ENCODE peak calls at places on chromosomes 12 and 14, in six cellular contexts. O, Z, H, U, D and X are unnamed samples.

GRCh38 chr12:64216239-64216638 is 5.9 kb downstream of the KICS2 start:
- DNase-seq in D (no peak), U (no peak), O (no peak), H (no peak), Z (no peak), X (no peak)

GRCh38 chr14:99909500-99910064 is 116.4 kb downstream of the EML1 start:
- DNase-seq in D (no peak), O (no peak), Z (no peak), H (no peak), U (no peak), X (peak; percentile 14)

GRCh38 chr12:75207338-75208083 is 2.1 kb downstream of the KCNC2 start:
- DNase-seq in H (no peak), D (no peak), O (no peak), Z (no peak), U (no peak), X (no peak)

GRCh38 chr12:5051913-5052312 is 8.2 kb downstream of the KCNA5 start:
- DNase-seq in O (no peak), U (no peak), H (no peak), D (no peak), Z (no peak), X (no peak)

GRCh38 chr12:51270067-51270846 is at the start of gene SMAGP:
- DNase-seq in D (peak; percentile 75), Z (peak; percentile 86), U (peak; percentile 48), H (peak; percentile 61), O (peak; percentile 83), X (peak; percentile 52)

GRCh38 chr12:7322599-7322998 is 18.7 kb downstream of the ACSM4 start:
- DNase-seq in O (no peak), D (no peak), Z (no peak), H (no peak), U (no peak), X (no peak)

GRCh38 chr12:113134521-113134951 is 1.0 kb downstream of the RASAL1 start:
- DNase-seq in H (no peak), O (no peak), U (no peak), D (no peak), Z (no peak), X (no peak)

GRCh38 chr12:50764861-50765324 is 992 bp downstream of the ATF1 start:
- DNase-seq in Z (peak; percentile 24), U (peak; percentile 55), O (no peak), H (peak; percentile 58), D (no peak), X (peak; percentile 40)

GRCh38 chr14:82855912-82856381 is 1322.3 kb upstream of the SEL1L start:
- DNase-seq in D (peak; percentile 15), H (no peak), Z (no peak), U (no peak), O (no peak), X (no peak)

GRCh38 chr12:1318327-1319031 is 275.9 kb downstream of the FBXL14 start:
- DNase-seq in O (no peak), H (no peak), D (peak; percentile 56), Z (peak; percentile 51), U (peak; percentile 38), X (peak; percentile 29)

GRCh38 chr12:98653866-98654493 is 8.9 kb downstream of the APAF1 start:
- DNase-seq in O (peak; percentile 23), H (peak; percentile 33), D (no peak), Z (no peak), U (no peak), X (no peak)

GRCh38 chr14:47365248-47365647 is 310.2 kb downstream of the MDGA2 start:
- DNase-seq in D (no peak), Z (no peak), U (peak; percentile 20), H (no peak), O (no peak), X (no peak)

GRCh38 chr12:104704224-104704623 is 247.5 kb downstream of the CHST11 start:
- DNase-seq in Z (no peak), D (no peak), O (no peak), H (no peak), U (no peak), X (no peak)

GRCh38 chr12:46921754-46922113 is 95.9 kb upstream of the SLC38A4 start:
- DNase-seq in U (no peak), O (no peak), Z (no peak), D (no peak), H (no peak), X (no peak)

GRCh38 chr14:61837336-61838229 is 75.4 kb downstream of the SNAPC1 start:
- DNase-seq in U (peak; percentile 91), H (peak; percentile 60), D (peak; percentile 82), Z (peak; percentile 82), O (peak; percentile 65), X (peak; percentile 45)

DNA sequence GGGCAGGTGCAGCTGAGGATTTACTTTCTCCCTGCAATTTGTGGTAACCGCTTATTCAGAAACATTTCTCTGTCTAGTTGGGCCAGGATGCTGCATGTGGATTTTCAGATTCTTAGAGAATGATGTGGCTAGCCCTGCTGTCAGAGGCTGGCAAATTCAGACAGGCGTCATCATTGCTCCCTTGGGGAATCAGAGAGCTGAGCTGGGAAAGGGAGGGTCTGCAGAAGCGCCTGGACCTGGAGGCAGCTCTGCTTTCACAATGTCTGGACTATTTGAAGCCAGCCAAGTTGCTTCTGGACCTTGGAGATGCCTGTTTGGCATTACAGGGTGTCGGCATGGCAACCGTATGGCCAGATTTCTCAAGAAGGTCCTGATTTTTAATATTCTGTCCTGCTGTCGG is 3.4 kb downstream of the GALNT16 start:
- DNase-seq in O (no peak), D (no peak), Z (peak; percentile 33), H (no peak), U (no peak), X (peak; percentile 90)
- TF ChIP-seq POLR2A in O (no peak), D (no peak), Z (no peak), H (no peak), U (no peak), X (no peak)

GRCh38 chr12:68612675-68613074 is 2.0 kb downstream of the RAP1B start:
- DNase-seq in H (no peak), D (no peak), U (no peak), Z (no peak), O (no peak), X (no peak)

GRCh38 chr12:68609955-68610434 is 704 bp upstream of the RAP1B start:
- DNase-seq in D (peak; percentile 19), Z (peak; percentile 28), H (no peak), O (no peak), U (peak; percentile 28), X (peak; percentile 18)

GRCh38 chr12:68612245-68612644 is 1.5 kb downstream of the RAP1B start:
- DNase-seq in Z (no peak), D (no peak), H (no peak), U (no peak), O (peak; percentile 52), X (no peak)

GRCh38 chr12:68610435-68611093 is at the start of gene RAP1B:
- DNase-seq in D (peak; percentile 90), U (peak; percentile 92), Z (peak; percentile 92), O (peak; percentile 95), H (peak; percentile 70), X (peak; percentile 79)

DNA sequence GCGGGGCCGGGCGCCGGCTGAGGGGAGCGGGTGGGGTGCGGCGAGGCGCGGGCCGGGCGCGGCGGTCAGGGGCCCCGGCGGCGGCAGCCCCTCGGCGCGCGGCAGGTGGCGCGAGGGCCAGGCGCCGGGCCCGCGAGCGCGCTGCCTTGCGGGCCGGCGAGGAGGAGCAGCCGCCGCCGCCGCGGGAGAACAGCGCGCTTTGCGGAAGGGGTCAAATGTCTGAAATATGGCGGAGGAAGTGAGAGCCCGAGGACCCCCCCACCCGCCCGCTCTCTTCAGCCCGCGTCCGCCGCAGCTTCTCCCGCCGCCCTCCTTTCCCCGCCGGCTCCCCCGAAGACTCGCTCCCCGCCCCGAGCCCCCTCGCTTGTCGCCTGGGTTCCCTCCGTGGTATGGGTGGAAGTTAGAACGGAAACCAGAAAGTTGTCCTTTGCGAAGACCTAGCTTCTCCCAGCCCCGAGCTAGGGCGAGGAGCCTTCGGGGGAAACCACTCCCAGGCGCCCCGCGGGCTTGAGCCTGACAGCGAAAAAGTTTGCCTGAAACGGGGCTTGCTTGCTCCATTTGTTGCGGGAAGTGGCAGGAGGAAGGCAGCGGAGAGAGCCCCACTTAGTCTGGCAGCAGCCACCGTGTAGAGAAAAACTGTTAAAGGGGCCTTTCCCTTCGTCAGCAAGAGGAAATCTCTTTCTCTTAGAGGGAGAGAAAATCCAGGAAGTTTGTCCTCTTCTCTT is 557 bp downstream of the RAP1B start:
- DNase-seq in Z (peak; percentile 61), O (peak; percentile 75), D (peak; percentile 58), U (peak; percentile 69), H (peak; percentile 18), X (peak; percentile 19)
- TF ChIP-seq POLR2A in Z (peak; percentile 58), O (no peak), D (peak; percentile 63), U (no peak), H (no peak), X (peak; percentile 6)

GRCh38 chr14:58297762-58298476 is 436 bp upstream of the ARID4A start:
- DNase-seq in U (peak; percentile 99), D (peak; percentile 99), H (peak; percentile 99), Z (peak; percentile 98), O (peak; percentile 72), X (peak; percentile 78)
- TF ChIP-seq POLR2A in U (no peak), D (peak; percentile 53), H (peak; percentile 88), Z (peak; percentile 80), O (peak; percentile 96), X (peak; percentile 57)

GRCh38 chr14:93980464-93981201 is 4.3 kb upstream of the ASB2 start:
- DNase-seq in H (no peak), D (no peak), O (no peak), U (no peak), Z (no peak), X (no peak)

GRCh38 chr14:93981316-93981715 is 4.9 kb upstream of the ASB2 start:
- DNase-seq in U (no peak), D (no peak), O (no peak), Z (no peak), H (no peak), X (no peak)

GRCh38 chr14:93984070-93984469 is 7.7 kb upstream of the ASB2 start:
- DNase-seq in H (no peak), U (no peak), Z (no peak), O (no peak), D (no peak), X (peak; percentile 62)

GRCh38 chr14:93981874-93982683 is 5.7 kb upstream of the ASB2 start:
- DNase-seq in U (no peak), O (no peak), H (no peak), D (no peak), Z (no peak), X (no peak)

DNA sequence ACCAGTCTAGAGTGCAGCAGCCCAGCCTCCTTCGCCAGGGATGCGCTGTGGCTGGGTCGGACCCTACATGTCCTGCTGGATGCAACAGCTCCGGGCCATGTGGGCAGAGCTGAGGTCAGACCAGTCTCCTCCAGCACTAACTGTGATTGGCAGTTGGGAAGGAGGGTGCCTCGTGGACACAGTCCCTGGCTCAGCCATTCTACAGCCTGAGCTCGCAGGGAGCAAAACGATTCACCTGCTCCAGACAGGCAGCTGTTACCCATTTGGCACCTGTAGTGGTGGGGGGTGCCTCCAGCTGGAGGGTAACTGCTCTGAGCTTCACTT is 6.3 kb upstream of the ASB2 start:
- DNase-seq in U (no peak), D (no peak), O (no peak), Z (no peak), H (no peak), X (no peak)
- TF ChIP-seq POLR2A in U (no peak), D (no peak), O (no peak), Z (no peak), H (no peak), X (no peak)